ENCODE peak calls at places on chromosomes 6 and 20, in eight cellular contexts. W, D, M, Y, N, F, H and E are unnamed samples.
A peak's percentile ranks its signal among the peaks of the same experiment; 100 is the strongest.

GRCh38 chr6:4039348-4039747 is 39.6 kb downstream of the FAM217A start:
- DNase-seq in W (no peak), D (no peak), M (no peak), Y (no peak), N (no peak), F (no peak), H (no peak), E (no peak)

GRCh38 chr20:38165089-38165965 is at the start of gene TGM2:
- DNase-seq in W (peak; percentile 84), D (no peak), M (peak; percentile 44), Y (no peak), N (peak; percentile 3), F (peak; percentile 75), H (peak; percentile 73), E (peak; percentile 53)

GRCh38 chr20:297925-298754 is 770 bp downstream of the ZCCHC3 start:
- DNase-seq in W (peak; percentile 56), D (no peak), M (peak; percentile 72), Y (no peak), N (peak; percentile 26), F (peak; percentile 61), H (peak; percentile 62), E (peak; percentile 75)

GRCh38 chr20:36342316-36342715 is 36.2 kb downstream of the DLGAP4 start:
- DNase-seq in W (no peak), D (no peak), M (no peak), Y (no peak), N (no peak), F (no peak), H (no peak), E (no peak)

GRCh38 chr6:130296854-130297253 is 69.0 kb upstream of the TMEM200A start:
- DNase-seq in W (no peak), D (no peak), M (no peak), Y (no peak), N (no peak), F (peak; percentile 11), H (peak; percentile 2), E (no peak)

GRCh38 chr20:7712661-7713060 is 227.6 kb downstream of the HAO1 start:
- DNase-seq in W (no peak), D (no peak), M (no peak), Y (no peak), N (no peak), F (no peak), H (no peak), E (no peak)

GRCh38 chr6:31168606-31169005 is 1.9 kb downstream of the POU5F1 start:
- DNase-seq in W (no peak), D (no peak), M (no peak), Y (no peak), N (no peak), F (no peak), H (no peak), E (no peak)

GRCh38 chr20:58065508-58066361 is 162.7 kb downstream of the ANKRD60 start:
- DNase-seq in W (no peak), D (no peak), M (no peak), Y (no peak), N (no peak), F (peak; percentile 44), H (no peak), E (no peak)

GRCh38 chr20:63891061-63892002 is 3.6 kb upstream of the DNAJC5 start:
- DNase-seq in W (no peak), D (no peak), M (no peak), Y (no peak), N (no peak), F (no peak), H (no peak), E (no peak)

GRCh38 chr20:20277772-20278382 is 90.0 kb upstream of the INSM1 start:
- DNase-seq in W (no peak), D (no peak), M (no peak), Y (no peak), N (no peak), F (no peak), H (no peak), E (no peak)

GRCh38 chr6:43791752-43792422 is 21.9 kb downstream of the VEGFA start:
- DNase-seq in W (no peak), D (no peak), M (no peak), Y (no peak), N (no peak), F (no peak), H (no peak), E (no peak)

GRCh38 chr20:51366155-51366886 is 176.2 kb downstream of the NFATC2 start:
- DNase-seq in W (peak; percentile 95), D (peak; percentile 98), M (no peak), Y (no peak), N (no peak), F (peak; percentile 87), H (peak; percentile 99), E (no peak)

GRCh38 chr6:25701807-25702206 is 49.8 kb downstream of the SCGN start:
- DNase-seq in W (no peak), D (no peak), M (no peak), Y (no peak), N (no peak), F (no peak), H (no peak), E (no peak)

GRCh38 chr6:147826698-147827097 is 318.2 kb downstream of the SAMD5 start:
- DNase-seq in W (no peak), D (no peak), M (no peak), Y (no peak), N (no peak), F (no peak), H (no peak), E (no peak)

GRCh38 chr20:20367681-20368413 is at the start of gene INSM1:
- DNase-seq in W (no peak), D (no peak), M (peak; percentile 80), Y (no peak), N (no peak), F (no peak), H (no peak), E (no peak)

GRCh38 chr20:43994486-43995100 is 79.9 kb downstream of the TOX2 start:
- DNase-seq in W (no peak), D (no peak), M (no peak), Y (no peak), N (no peak), F (no peak), H (peak; percentile 73), E (no peak)

GRCh38 chr6:82227770-82228169 is 19.8 kb downstream of the IBTK start:
- DNase-seq in W (no peak), D (no peak), M (no peak), Y (no peak), N (no peak), F (no peak), H (no peak), E (no peak)

GRCh38 chr6:56902551-56903464 is 52.1 kb upstream of the BEND6 start:
- DNase-seq in W (peak; percentile 56), D (no peak), M (peak; percentile 22), Y (no peak), N (no peak), F (peak; percentile 46), H (peak; percentile 79), E (no peak)

GRCh38 chr20:58988565-58988882 is 7.5 kb downstream of the NELFCD start:
- DNase-seq in W (no peak), D (no peak), M (no peak), Y (no peak), N (no peak), F (no peak), H (no peak), E (no peak)

GRCh38 chr20:59207742-59208357 is 44.2 kb downstream of the ZNF831 start:
- DNase-seq in W (peak; percentile 44), D (no peak), M (peak; percentile 56), Y (peak; percentile 73), N (peak; percentile 79), F (peak; percentile 59), H (no peak), E (peak; percentile 85)

GRCh38 chr20:25030649-25031026 is 27.3 kb downstream of the ACSS1 start:
- DNase-seq in W (no peak), D (no peak), M (no peak), Y (no peak), N (no peak), F (no peak), H (no peak), E (no peak)

GRCh38 chr6:56890066-56890465 is 64.8 kb upstream of the BEND6 start:
- DNase-seq in W (peak; percentile 29), D (no peak), M (no peak), Y (no peak), N (no peak), F (no peak), H (peak; percentile 18), E (no peak)

GRCh38 chr20:61784801-61785566 is 280.7 kb downstream of the TAF4 start:
- DNase-seq in W (no peak), D (no peak), M (no peak), Y (no peak), N (no peak), F (no peak), H (no peak), E (no peak)

GRCh38 chr20:34269996-34270627 is 28.9 kb downstream of the ASIP start:
- DNase-seq in W (no peak), D (peak; percentile 38), M (no peak), Y (no peak), N (no peak), F (peak; percentile 78), H (peak; percentile 84), E (no peak)